ENCODE peak calls at places on chromosomes 3 and 15, in four cellular contexts. T, S, X and G are unnamed samples.

GRCh38 chr15:60340207-60340921 is 57.4 kb downstream of the ANXA2 start:
- DNase-seq in T (no peak), S (no peak), X (no peak), G (no peak)

GRCh38 chr3:105976211-105976610 is 107.4 kb upstream of the CBLB start:
- DNase-seq in T (no peak), S (no peak), X (no peak), G (no peak)

GRCh38 chr15:100279446-100279845 is 62.3 kb downstream of the ADAMTS17 start:
- DNase-seq in T (no peak), S (no peak), X (no peak), G (no peak)

GRCh38 chr3:52280046-52280445 is 1.6 kb upstream of the WDR82 start:
- DNase-seq in T (no peak), S (no peak), X (no peak), G (no peak)

GRCh38 chr3:116339441-116340028 is 105.8 kb downstream of the LSAMP start:
- DNase-seq in T (peak; percentile 44), S (no peak), X (no peak), G (no peak)

GRCh38 chr3:79040701-79041100 is 727.1 kb downstream of the ROBO1 start:
- DNase-seq in T (no peak), S (no peak), X (no peak), G (no peak)

GRCh38 chr15:67025719-67026118 is 39.7 kb upstream of the SMAD3 start:
- DNase-seq in T (peak; percentile 72), S (peak; percentile 35), X (no peak), G (no peak)

GRCh38 chr3:107458871-107459270 is 63.9 kb upstream of the BBX start:
- DNase-seq in T (no peak), S (no peak), X (no peak), G (no peak)

GRCh38 chr3:87311309-87311708 is 34.9 kb upstream of the POU1F1 start:
- DNase-seq in T (no peak), S (no peak), X (no peak), G (no peak)

GRCh38 chr3:71225951-71226564 is 357.5 kb downstream of the FOXP1 start:
- DNase-seq in T (no peak), S (no peak), X (no peak), G (peak; percentile 21)

GRCh38 chr3:21803604-21804003 is 52.6 kb upstream of the ZNF385D start:
- DNase-seq in T (no peak), S (no peak), X (no peak), G (no peak)

GRCh38 chr15:100726426-100727190 is 124.2 kb downstream of the ASB7 start:
- DNase-seq in T (no peak), S (peak; percentile 1), X (no peak), G (no peak)

GRCh38 chr3:44995142-44995770 is 19.2 kb downstream of the EXOSC7 start:
- DNase-seq in T (peak; percentile 71), S (peak; percentile 88), X (no peak), G (no peak)

GRCh38 chr3:191649626-191650025 is 188.7 kb downstream of the PYDC2 start:
- DNase-seq in T (no peak), S (no peak), X (no peak), G (no peak)

GRCh38 chr3:46482632-46483311 is 15.0 kb upstream of the RTP3 start:
- DNase-seq in T (no peak), S (no peak), X (no peak), G (no peak)

GRCh38 chr3:100992086-100993033 is 861 bp downstream of the ABI3BP start:
- DNase-seq in T (no peak), S (no peak), X (no peak), G (no peak)

GRCh38 chr3:127637546-127637945 is 8.6 kb downstream of the PODXL2 start:
- DNase-seq in T (no peak), S (no peak), X (no peak), G (no peak)

GRCh38 chr3:105504440-105504951 is 137.8 kb downstream of the ALCAM start:
- DNase-seq in T (no peak), S (no peak), X (no peak), G (no peak)

GRCh38 chr3:24264748-24265158 is 229.9 kb downstream of the THRB start:
- DNase-seq in T (no peak), S (no peak), X (no peak), G (no peak)

GRCh38 chr15:64897345-64897985 is 14.2 kb upstream of the ANKDD1A start:
- DNase-seq in T (peak; percentile 85), S (no peak), X (no peak), G (no peak)

GRCh38 chr3:18868911-18869689 is 279.2 kb upstream of the KCNH8 start:
- DNase-seq in T (no peak), S (no peak), X (no peak), G (no peak)

GRCh38 chr3:69568458-69568857 is 170.8 kb upstream of the MITF start:
- DNase-seq in T (no peak), S (no peak), X (no peak), G (no peak)

GRCh38 chr15:71572452-71573053 is 237.8 kb upstream of the NR2E3 start:
- DNase-seq in T (no peak), S (no peak), X (no peak), G (no peak)

GRCh38 chr3:139283301-139283700 is 60.5 kb upstream of the MRPS22 start:
- DNase-seq in T (no peak), S (no peak), X (no peak), G (no peak)

GRCh38 chr3:42683875-42684593 is 1.3 kb upstream of the KLHL40 start:
- DNase-seq in T (peak; percentile 79), S (peak; percentile 45), X (no peak), G (no peak)

GRCh38 chr3:147493666-147494065 is 84.5 kb downstream of the ZIC1 start:
- DNase-seq in T (no peak), S (no peak), X (no peak), G (no peak)

GRCh38 chr3:52523386-52524257 is 10.0 kb downstream of the NT5DC2 start:
- DNase-seq in T (peak; percentile 22), S (no peak), X (peak; percentile 3), G (no peak)

GRCh38 chr3:57556459-57557087 is 499 bp downstream of the PDE12 start:
- DNase-seq in T (peak; percentile 40), S (no peak), X (peak; percentile 20), G (no peak)

GRCh38 chr3:9909221-9910013 is 6.8 kb downstream of the IL17RE start:
- DNase-seq in T (no peak), S (no peak), X (no peak), G (no peak)

GRCh38 chr3:127551971-127552370 is 38.6 kb downstream of the TPRA1 start:
- DNase-seq in T (no peak), S (no peak), X (no peak), G (no peak)

GRCh38 chr3:149579838-149580542 is 77.8 kb downstream of the WWTR1 start:
- DNase-seq in T (no peak), S (no peak), X (no peak), G (no peak)

GRCh38 chr15:95051881-95052280 is 820.5 kb downstream of the MCTP2 start:
- DNase-seq in T (no peak), S (no peak), X (no peak), G (no peak)

GRCh38 chr3:58532794-58533220 is 4.2 kb downstream of the ACOX2 start:
- DNase-seq in T (peak; percentile 74), S (peak; percentile 59), X (peak; percentile 61), G (peak; percentile 75)

GRCh38 chr3:169365993-169366915 is 297.3 kb downstream of the MECOM start:
- DNase-seq in T (no peak), S (no peak), X (no peak), G (no peak)

GRCh38 chr15:57857871-57858270 is 151.4 kb downstream of the POLR2M start:
- DNase-seq in T (no peak), S (no peak), X (no peak), G (no peak)

GRCh38 chr3:43785551-43785950 is 94.8 kb downstream of the ABHD5 start:
- DNase-seq in T (no peak), S (no peak), X (no peak), G (no peak)

GRCh38 chr3:5294360-5294759 is 106.9 kb downstream of the EDEM1 start:
- DNase-seq in T (no peak), S (no peak), X (no peak), G (no peak)

GRCh38 chr15:33142708-33143107 is 51.8 kb downstream of the FMN1 start:
- DNase-seq in T (no peak), S (no peak), X (no peak), G (no peak)

GRCh38 chr3:124429129-124429815 is 301.0 kb upstream of the UMPS start:
- DNase-seq in T (no peak), S (no peak), X (no peak), G (no peak)